ENCODE peak calls at places on chromosomes 3 and 15, in eight cellular contexts. M is glutamatergic neuron; Z is lower lobe of right lung; D is CD4-positive, alpha-beta T cell; O is tibial artery; R is fibroblast of lung; L is RWPE2; S is psoas muscle. U is an unnamed sample.

GRCh38 chr15:33735637-33736247 is 232.6 kb upstream of the CHRM5 start:
- DNase-seq in L (no peak), O (no peak), D (no peak), Z (no peak), R (peak), M (peak), S (no peak), U (no peak)

GRCh38 chr3:115469649-115470048 is 153.7 kb upstream of the GAP43 start:
- DNase-seq in S (no peak), O (no peak), Z (no peak), L (no peak), M (no peak), D (no peak), R (no peak), U (no peak)

GRCh38 chr3:58414538-58415197 is 19.0 kb downstream of the PDHB start:
- DNase-seq in O (peak), D (peak), M (no peak), R (peak), L (no peak), Z (no peak), S (no peak), U (no peak)

GRCh38 chr15:70627734-70628541 is 135.4 kb downstream of the UACA start:
- DNase-seq in O (no peak), Z (no peak), L (no peak), S (no peak), M (no peak), R (no peak), D (no peak), U (no peak)

GRCh38 chr3:120796944-120797343 is 54.4 kb downstream of the GTF2E1 start:
- DNase-seq in D (no peak), Z (no peak), O (no peak), L (no peak), S (no peak), M (no peak), R (no peak), U (no peak)

GRCh38 chr3:72343078-72343477 is 505.2 kb downstream of the SHQ1 start:
- DNase-seq in S (no peak), M (no peak), L (no peak), O (no peak), Z (no peak), R (peak), D (no peak), U (no peak)

GRCh38 chr3:45666729-45667440 is 22.3 kb upstream of the SACM1L start:
- DNase-seq in O (peak), D (no peak), S (no peak), L (no peak), M (no peak), R (peak), Z (no peak), U (no peak)

GRCh38 chr3:176935524-176935923 is 261.8 kb downstream of the TBL1XR1 start:
- DNase-seq in L (no peak), O (no peak), S (no peak), M (no peak), D (no peak), R (no peak), Z (no peak), U (no peak)

GRCh38 chr3:127304121-127304744 is 16.4 kb upstream of the PRR20G start:
- DNase-seq in L (peak), R (no peak), Z (peak), M (no peak), D (no peak), S (no peak), O (no peak), U (no peak)

GRCh38 chr3:122890077-122890484 is 95.2 kb downstream of the SLC49A4 start:
- DNase-seq in R (peak), M (no peak), O (peak), L (no peak), Z (no peak), S (peak), D (no peak), U (no peak)

DNA sequence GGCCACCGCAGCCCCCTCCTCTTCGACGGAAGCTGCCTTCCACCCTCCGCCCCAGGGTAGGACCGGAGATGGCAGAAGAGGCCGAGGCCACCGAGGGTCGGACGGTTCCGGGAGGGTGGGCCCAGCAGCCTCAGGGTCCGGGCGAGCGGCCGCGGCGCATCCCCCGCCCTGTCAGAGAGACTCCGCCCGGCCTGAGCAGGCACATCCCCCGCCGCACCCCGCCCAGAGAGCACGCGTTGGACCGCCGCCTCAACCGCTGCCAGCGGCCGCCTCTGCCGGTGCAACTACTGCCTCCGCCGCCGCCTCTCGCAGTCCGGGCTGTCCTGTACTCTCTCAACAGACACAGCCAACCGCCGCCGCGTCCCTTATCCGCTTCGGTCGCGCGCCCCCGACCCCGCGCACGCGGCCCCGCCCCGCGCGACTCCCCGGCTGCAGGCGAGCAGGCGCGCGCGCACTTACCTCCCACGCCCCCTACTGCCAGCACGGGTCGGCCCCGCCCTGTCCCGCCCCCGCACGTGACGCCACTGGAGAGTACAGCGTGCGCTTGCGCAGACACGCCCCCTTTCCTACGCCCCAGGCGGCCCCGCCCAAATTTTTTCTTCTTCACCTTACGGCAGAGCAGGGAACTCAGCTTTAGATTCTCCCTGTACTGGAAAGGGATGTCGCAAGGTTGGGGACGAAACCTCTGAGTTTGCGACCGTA is at the start of gene MYO9A:
- DNase-seq in R (peak), Z (peak), O (peak), L (peak), S (peak), D (peak), M (peak), U (peak)
- TF ChIP-seq CTCF in R (no peak), Z (peak), O (no peak), L (peak), S (peak), D (no peak), M (no peak), U (no peak)

DNA sequence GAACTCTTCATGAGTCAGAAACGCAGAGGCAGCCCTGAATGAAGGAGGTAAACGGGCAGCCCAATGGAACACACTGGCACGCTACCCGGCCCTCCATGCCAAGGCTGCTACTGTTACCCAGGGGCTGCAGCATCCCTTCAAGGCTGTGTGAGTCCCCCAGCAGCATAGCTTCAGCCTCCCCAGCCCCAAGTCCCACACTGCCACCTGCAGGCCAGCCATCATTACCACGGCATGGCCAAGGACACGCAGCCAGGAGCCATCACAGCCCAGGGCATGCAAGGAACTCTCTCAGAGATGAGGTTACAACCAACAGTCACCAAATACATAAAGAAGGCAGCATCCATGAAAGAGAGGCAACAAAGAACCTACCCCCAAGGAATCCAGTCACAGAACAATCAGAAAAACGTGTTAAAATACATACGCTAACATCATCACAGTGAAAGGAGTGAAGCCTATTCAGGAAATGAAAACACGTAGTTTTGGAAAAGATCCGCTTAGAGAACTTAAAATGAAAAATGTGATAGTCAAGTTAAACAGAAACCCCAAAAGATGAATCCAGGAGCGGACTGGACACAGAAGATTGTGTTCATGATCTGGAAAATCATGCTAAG is 22.4 kb downstream of the PLA2G4F start:
- DNase-seq in S (peak), R (peak), O (no peak), L (peak), Z (peak), D (peak), M (peak), U (no peak)
- TF ChIP-seq CTCF in S (peak), R (peak), O (no peak), L (peak), Z (peak), D (peak), M (peak), U (peak)

GRCh38 chr3:142888099-142888483 is 792 bp downstream of the PCOLCE2 start:
- DNase-seq in L (no peak), M (peak), Z (peak), R (peak), D (no peak), S (peak), O (peak), U (no peak)
- TF ChIP-seq CTCF in L (no peak), M (no peak), Z (no peak), R (no peak), D (no peak), S (no peak), O (no peak), U (no peak)

DNA sequence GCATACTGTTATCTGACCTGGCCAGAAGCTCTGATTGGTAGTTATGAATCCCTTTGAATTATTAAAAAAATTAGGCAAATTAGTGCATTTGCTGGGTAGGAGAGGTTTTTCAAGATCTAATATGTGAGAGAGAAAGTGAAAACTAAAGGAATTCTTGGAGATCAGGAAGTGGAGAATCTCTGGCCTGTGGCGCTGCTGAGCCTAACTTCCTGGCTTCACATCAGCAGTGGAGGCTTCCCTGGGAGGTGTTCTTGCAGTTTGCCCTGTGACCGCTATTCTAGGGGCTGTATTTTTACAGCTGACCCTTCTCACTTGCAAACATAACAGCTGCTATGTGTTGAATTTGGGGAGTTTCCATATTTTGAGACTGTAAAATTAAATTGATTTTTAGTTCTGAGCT is 166.4 kb downstream of the ATG7 start:
- DNase-seq in O (no peak), R (no peak), S (no peak), Z (no peak), M (no peak), L (no peak), D (no peak), U (no peak)
- TF ChIP-seq CTCF in O (no peak), R (no peak), S (no peak), Z (peak), M (no peak), L (no peak), D (no peak), U (no peak)

GRCh38 chr3:148772835-148773234 is 54.8 kb upstream of the CPB1 start:
- DNase-seq in O (no peak), D (no peak), Z (no peak), M (no peak), L (no peak), R (no peak), S (no peak), U (no peak)
- TF ChIP-seq CTCF in O (no peak), D (no peak), Z (no peak), M (no peak), L (no peak), R (no peak), S (no peak), U (no peak)

GRCh38 chr3:12495749-12496452 is 11.6 kb downstream of the TSEN2 start:
- DNase-seq in Z (no peak), S (no peak), R (no peak), L (no peak), D (no peak), M (no peak), O (no peak), U (no peak)
- TF ChIP-seq CTCF in Z (no peak), S (no peak), R (no peak), L (no peak), D (no peak), M (no peak), O (no peak), U (no peak)

GRCh38 chr3:123960791-123961507 is at the start of gene CCDC14:
- DNase-seq in D (peak), O (peak), L (peak), R (peak), S (peak), M (peak), Z (peak), U (peak)
- TF ChIP-seq CTCF in D (no peak), O (no peak), L (no peak), R (no peak), S (no peak), M (no peak), Z (no peak), U (no peak)